ENCODE peak calls at places on chromosomes 16 and 17, in eight cellular contexts. J is AG10803, S is spleen, Q is brain microvascular endothelial cell, Y is left ventricle myocardium inferior, C is neural progenitor cell, M is coronary artery, P is GM12865. L is an unnamed sample.

GRCh38 chr16:68086336-68086821 is 1.2 kb downstream of the NFATC3 start:
- DNase-seq in J (peak), S (no peak), Q (no peak), Y (no peak), C (peak), M (no peak), P (no peak), L (peak)

GRCh38 chr17:72850410-72850809 is 242.1 kb downstream of the SLC39A11 start:
- DNase-seq in J (peak), S (no peak), Q (peak), Y (no peak), C (no peak), M (no peak), P (no peak), L (peak)

GRCh38 chr17:76097716-76098295 is 5.8 kb downstream of the EXOC7 start:
- DNase-seq in J (no peak), S (no peak), Q (no peak), Y (no peak), C (no peak), M (no peak), P (no peak), L (no peak)

GRCh38 chr17:40794466-40794865 is 5.3 kb downstream of the KRT28 start:
- DNase-seq in J (no peak), S (no peak), Q (no peak), Y (no peak), C (no peak), M (no peak), P (no peak), L (no peak)

GRCh38 chr16:28529124-28529523 is 9.7 kb downstream of the NUPR1 start:
- DNase-seq in J (no peak), S (no peak), Q (no peak), Y (no peak), C (no peak), M (no peak), P (no peak), L (no peak)

GRCh38 chr16:1052791-1053521 is 19.6 kb upstream of the SSTR5 start:
- DNase-seq in J (no peak), S (no peak), Q (no peak), Y (no peak), C (no peak), M (no peak), P (no peak), L (no peak)

GRCh38 chr16:30485818-30486436 is 13.4 kb downstream of the ITGAL start:
- DNase-seq in J (peak), S (no peak), Q (no peak), Y (no peak), C (no peak), M (no peak), P (no peak), L (peak)

GRCh38 chr17:20156196-20157077 is 147.3 kb downstream of the SPECC1 start:
- DNase-seq in J (peak), S (peak), Q (peak), Y (no peak), C (peak), M (no peak), P (peak), L (peak)

GRCh38 chr16:19884021-19884485 is 595 bp downstream of the GPRC5B start:
- DNase-seq in J (no peak), S (peak), Q (no peak), Y (peak), C (peak), M (no peak), P (no peak), L (no peak)

GRCh38 chr17:9928601-9929341 is 23.7 kb upstream of the RCVRN start:
- DNase-seq in J (peak), S (no peak), Q (peak), Y (no peak), C (peak), M (no peak), P (peak), L (peak)

GRCh38 chr17:9929873-9930272 is 24.8 kb upstream of the RCVRN start:
- DNase-seq in J (peak), S (no peak), Q (no peak), Y (no peak), C (no peak), M (no peak), P (no peak), L (no peak)

GRCh38 chr17:9934354-9934753 is 29.3 kb upstream of the RCVRN start:
- DNase-seq in J (no peak), S (no peak), Q (no peak), Y (no peak), C (no peak), M (no peak), P (no peak), L (no peak)

GRCh38 chr17:9932481-9932880 is 27.4 kb upstream of the RCVRN start:
- DNase-seq in J (peak), S (no peak), Q (no peak), Y (no peak), C (no peak), M (no peak), P (no peak), L (no peak)

DNA sequence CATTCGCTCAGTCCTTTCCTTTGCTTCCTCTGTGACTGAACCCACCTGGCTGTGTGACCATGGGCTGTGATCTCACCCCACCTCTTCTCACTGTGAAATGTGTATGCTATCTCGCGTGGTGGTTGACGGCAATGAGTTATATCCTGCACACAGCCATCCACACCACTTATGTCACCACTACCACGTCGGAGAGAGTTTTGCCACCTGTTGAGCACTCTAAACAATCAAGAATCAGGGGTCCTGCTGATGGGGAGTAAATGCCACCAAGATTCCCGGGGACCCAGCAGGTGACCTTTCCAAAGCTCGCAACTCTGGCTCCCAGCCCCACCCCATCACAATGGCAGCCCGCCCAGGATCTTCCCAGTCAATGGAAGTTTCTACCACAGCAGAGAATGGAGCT is 26.1 kb upstream of the RCVRN start:
- DNase-seq in J (no peak), S (no peak), Q (no peak), Y (peak), C (no peak), M (no peak), P (no peak), L (no peak)
- TF ChIP-seq CTCF in J (no peak), S (no peak), Q (no peak), Y (no peak), C (no peak), M (no peak), P (no peak), L (no peak)

GRCh38 chr17:27560668-27561067 is 70.3 kb upstream of the LGALS9 start:
- DNase-seq in J (no peak), S (peak), Q (no peak), Y (no peak), C (no peak), M (no peak), P (no peak), L (no peak)

GRCh38 chr17:27559996-27560481 is 70.9 kb upstream of the LGALS9 start:
- DNase-seq in J (peak), S (peak), Q (peak), Y (peak), C (no peak), M (peak), P (no peak), L (peak)

GRCh38 chr17:27558341-27558740 is 72.6 kb upstream of the LGALS9 start:
- DNase-seq in J (no peak), S (peak), Q (no peak), Y (no peak), C (no peak), M (no peak), P (no peak), L (no peak)

GRCh38 chr17:27558842-27559505 is 72.0 kb upstream of the LGALS9 start:
- DNase-seq in J (no peak), S (peak), Q (no peak), Y (no peak), C (no peak), M (no peak), P (no peak), L (no peak)

DNA sequence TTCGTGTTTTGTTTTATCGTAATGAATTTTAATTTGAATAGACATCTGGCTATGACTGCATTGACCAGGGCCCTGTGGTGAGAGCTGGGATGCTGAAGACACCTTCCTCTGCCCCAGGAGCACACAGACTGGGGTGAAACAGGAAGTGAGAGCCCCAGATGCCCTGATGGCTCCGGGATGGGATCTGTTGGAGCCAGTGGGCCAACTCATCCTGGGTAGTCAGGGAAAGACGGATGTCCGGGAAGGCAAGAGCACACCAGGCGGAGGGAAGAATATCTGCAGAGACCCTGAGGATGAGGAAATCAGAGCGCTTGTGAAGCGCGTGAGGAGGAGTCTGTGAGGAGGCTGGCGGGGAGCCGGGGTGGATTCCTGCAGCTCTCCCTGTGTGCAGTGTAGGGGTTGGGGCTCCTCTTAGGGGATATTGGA is 71.5 kb upstream of the LGALS9 start:
- DNase-seq in J (peak), S (peak), Q (peak), Y (no peak), C (no peak), M (no peak), P (no peak), L (peak)
- H3K4me3 ChIP-seq in J (peak), S (no peak), Q (peak), Y (peak), C (no peak), M (peak), P (no peak), L (no peak)

DNA sequence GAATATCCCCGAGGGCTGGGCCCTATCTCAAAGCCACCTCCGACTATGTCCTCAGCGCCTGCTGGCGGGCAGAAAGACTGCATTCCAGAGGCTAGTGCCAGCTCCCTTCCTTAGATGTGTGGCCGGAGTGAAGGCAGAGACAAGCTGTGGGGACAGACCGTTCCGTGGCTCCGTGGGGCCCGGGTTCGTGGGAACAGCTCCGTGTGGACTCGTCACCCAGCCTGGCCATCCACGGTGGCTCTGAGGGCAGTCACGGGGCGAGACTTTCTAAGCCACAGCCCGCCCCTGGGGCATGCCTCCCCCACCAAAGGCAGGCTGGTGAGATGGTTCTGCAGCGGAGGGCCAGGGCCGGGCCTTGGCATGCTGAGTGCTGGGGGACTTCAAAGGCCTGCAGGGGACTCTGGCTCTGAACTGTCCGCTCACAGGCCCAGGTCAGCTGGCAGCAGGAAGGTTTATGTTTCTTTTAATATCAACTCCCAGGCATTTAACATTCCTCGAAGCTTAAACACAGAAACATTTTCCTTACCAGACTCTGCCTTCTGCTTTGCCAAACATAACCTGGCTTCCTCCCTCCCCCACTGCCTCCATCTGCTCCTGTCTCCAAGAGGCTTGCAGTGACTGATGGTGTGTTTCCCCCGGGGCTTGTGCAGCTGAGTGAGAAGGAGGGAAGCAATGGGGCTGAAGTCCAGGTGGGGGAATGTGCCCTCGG is 50.4 kb downstream of the TIMM22 start:
- DNase-seq in J (no peak), S (peak), Q (no peak), Y (peak), C (no peak), M (peak), P (no peak), L (peak)
- TF ChIP-seq CTCF in J (no peak), S (no peak), Q (peak), Y (peak), C (no peak), M (peak), P (no peak), L (no peak)

DNA sequence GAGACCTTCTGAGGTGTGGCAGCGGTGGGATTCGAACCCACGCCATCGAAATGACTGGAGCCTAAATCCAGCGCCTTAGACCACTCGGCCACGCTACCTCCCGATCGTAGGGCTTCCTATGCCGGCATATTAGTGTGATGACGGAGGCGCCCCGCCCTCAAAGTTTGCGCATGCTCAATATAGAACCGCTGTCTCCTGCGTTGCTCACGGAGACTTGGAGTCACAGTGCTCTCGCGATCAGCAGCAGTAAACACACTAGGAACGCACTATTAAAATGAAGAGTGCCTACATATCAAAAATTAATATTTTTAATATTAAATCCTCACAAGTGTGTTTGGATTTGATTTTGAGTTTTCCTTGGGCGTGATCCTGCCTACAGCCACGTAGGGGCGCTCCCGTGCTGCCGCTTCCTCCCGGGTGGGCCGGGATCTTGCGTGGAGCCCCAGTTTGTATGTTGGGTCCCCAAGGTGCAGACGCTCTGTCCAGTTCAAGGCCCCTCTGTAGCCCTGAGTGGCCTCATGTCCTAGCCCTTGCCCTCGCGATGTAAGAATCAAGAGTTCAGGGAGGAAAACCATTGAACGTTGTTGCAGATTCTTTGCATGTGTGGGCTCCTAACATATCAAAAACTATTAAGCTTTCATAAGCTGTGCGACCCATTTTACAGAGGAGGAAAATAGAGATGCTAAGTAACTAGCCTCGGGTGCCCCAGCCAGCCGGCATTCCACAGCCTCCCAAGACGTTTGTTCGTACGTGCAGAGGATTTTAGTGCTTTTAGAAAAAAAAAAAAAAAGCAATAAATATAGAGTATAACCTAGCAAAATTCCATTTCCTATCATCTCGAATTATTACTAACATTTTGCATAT is 10.2 kb upstream of the EEF2K start:
- DNase-seq in J (peak), S (peak), Q (peak), Y (peak), C (peak), M (peak), P (peak), L (peak)
- H3K4me3 ChIP-seq in J (peak), S (peak), Q (peak), Y (peak), C (peak), M (peak), P (peak), L (peak)

DNA sequence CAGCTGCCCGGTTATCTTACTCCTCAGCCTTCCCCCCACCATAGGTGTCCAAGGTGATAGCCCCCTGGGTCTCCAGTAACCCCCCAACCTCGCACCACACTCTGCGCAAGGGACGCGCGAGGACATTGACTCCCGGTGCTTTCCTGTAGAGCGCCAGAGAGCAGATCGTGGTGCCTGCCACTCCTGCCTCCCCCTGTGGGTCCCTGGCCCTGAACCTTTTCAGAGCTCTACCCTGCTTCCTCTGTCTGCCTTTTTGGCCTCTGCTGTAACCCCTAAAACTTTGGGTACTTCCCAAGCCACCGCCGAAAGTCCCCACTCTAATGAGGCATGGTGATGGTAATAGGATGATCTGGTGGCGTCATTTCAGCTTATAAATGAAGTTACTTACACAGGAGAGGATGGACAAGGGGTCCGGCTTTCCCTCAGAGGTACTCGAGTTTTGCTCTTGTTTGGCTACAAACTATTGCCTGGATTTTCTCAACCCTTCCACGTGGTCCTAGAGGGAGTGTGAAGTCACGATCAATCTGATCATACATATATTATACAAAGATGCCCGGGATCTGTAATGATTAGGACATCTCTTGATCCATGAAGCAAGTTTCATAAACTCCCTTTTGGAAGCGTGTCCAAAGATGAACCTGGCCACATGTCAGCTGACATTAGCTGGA is 2.1 kb upstream of the CDH11 start:
- DNase-seq in J (no peak), S (peak), Q (no peak), Y (no peak), C (peak), M (no peak), P (peak), L (no peak)
- TF ChIP-seq CTCF in J (peak), S (no peak), Q (peak), Y (no peak), C (no peak), M (no peak), P (no peak), L (no peak)

DNA sequence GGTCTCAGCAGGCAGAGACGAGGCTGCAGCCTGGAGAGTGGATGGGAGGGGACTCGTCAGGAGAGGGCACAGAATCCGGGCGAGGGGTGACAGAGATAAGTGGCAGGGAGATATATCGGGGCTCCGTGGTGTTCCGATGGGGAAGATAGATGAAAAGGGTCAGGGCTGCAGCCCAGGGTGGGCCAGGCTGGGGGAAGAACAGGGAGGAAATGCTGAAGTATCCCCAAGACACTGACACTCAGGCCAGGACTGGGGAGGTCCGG is 2.1 kb downstream of the LGALS3BP start:
- DNase-seq in J (no peak), S (no peak), Q (no peak), Y (no peak), C (no peak), M (no peak), P (no peak), L (no peak)
- H3K4me3 ChIP-seq in J (no peak), S (no peak), Q (no peak), Y (peak), C (no peak), M (peak), P (no peak), L (no peak)

GRCh38 chr16:13435873-13436474 is 484.0 kb upstream of the ERCC4 start:
- DNase-seq in J (no peak), S (no peak), Q (no peak), Y (no peak), C (peak), M (no peak), P (peak), L (no peak)
- TF ChIP-seq CTCF in J (no peak), S (no peak), Q (no peak), Y (no peak), C (peak), M (no peak), P (peak), L (no peak)

DNA sequence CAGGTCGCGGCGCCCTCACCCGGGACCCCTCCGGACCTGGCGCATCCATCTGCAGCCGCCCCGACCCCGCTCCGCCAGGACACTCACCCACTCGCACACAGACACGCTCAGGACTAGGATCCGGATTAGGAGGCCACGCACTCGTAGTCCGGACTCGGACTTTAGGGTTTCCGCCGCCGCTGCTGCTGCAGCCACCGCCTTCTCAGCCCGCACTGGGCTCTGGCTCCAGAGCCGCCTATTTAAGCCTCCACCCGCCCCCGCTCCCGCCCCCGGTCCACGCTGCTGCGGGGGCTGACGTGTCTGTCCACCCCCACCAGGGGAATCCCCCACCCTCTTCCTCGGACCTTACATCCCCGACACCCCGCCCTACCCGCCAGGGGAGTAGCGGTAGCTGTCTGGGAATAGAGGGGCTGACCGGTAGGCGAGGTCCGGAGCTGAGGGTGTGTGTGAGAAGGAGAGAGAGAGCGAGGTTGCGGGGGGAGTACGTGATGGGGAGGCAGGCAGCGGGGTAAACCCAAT is at the start of gene RRAD:
- DNase-seq in J (peak), S (no peak), Q (peak), Y (peak), C (peak), M (peak), P (no peak), L (peak)
- H3K4me3 ChIP-seq in J (peak), S (peak), Q (peak), Y (peak), C (peak), M (peak), P (peak), L (peak)

L was measured in astrocyte of the spinal cord.